ENCODE peak calls at places on chromosome 17, in eight cellular contexts. D, U, N, O, F, A, M and V are unnamed samples.

GRCh38 chr17:77300016-77300686 is 159.4 kb downstream of the SEC14L1 start:
- DNase-seq in D (no peak), U (no peak), N (no peak), O (no peak), F (no peak), A (peak; percentile 45), M (no peak), V (no peak)

GRCh38 chr17:48055531-48056245 is 7.5 kb downstream of the NFE2L1 start:
- DNase-seq in D (no peak), U (no peak), N (no peak), O (no peak), F (peak; percentile 81), A (peak; percentile 96), M (no peak), V (no peak)

GRCh38 chr17:75181608-75182318 is 996 bp downstream of the SUMO2 start:
- DNase-seq in D (peak; percentile 17), U (no peak), N (no peak), O (peak; percentile 28), F (peak; percentile 48), A (no peak), M (no peak), V (no peak)

GRCh38 chr17:78993981-78994671 is 14.4 kb upstream of the LGALS3BP start:
- DNase-seq in D (no peak), U (peak; percentile 68), N (peak; percentile 14), O (peak; percentile 24), F (no peak), A (no peak), M (no peak), V (no peak)

GRCh38 chr17:52154466-52154865 is 4.0 kb downstream of the CA10 start:
- DNase-seq in D (no peak), U (no peak), N (no peak), O (no peak), F (no peak), A (no peak), M (no peak), V (no peak)

GRCh38 chr17:43043306-43043705 is 18.3 kb downstream of the RND2 start:
- DNase-seq in D (no peak), U (no peak), N (no peak), O (no peak), F (no peak), A (peak; percentile 10), M (no peak), V (no peak)

GRCh38 chr17:58525239-58525638 is 10.8 kb upstream of the MTMR4 start:
- DNase-seq in D (peak; percentile 63), U (no peak), N (peak; percentile 52), O (no peak), F (no peak), A (peak; percentile 91), M (peak; percentile 86), V (peak; percentile 77)

GRCh38 chr17:32525116-32525515 is 38.3 kb downstream of the CDK5R1 start:
- DNase-seq in D (no peak), U (no peak), N (no peak), O (no peak), F (no peak), A (peak; percentile 15), M (peak; percentile 52), V (peak; percentile 30)

GRCh38 chr17:7408863-7409262 is 1.2 kb downstream of the NLGN2 start:
- DNase-seq in D (no peak), U (no peak), N (no peak), O (no peak), F (no peak), A (no peak), M (no peak), V (no peak)

GRCh38 chr17:48816774-48817590 is at the start of gene TTLL6:
- DNase-seq in D (peak; percentile 84), U (peak; percentile 90), N (peak; percentile 88), O (peak; percentile 92), F (peak; percentile 63), A (peak; percentile 43), M (peak; percentile 55), V (peak; percentile 54)

GRCh38 chr17:74968361-74968780 is 4.2 kb downstream of the HID1 start:
- DNase-seq in D (no peak), U (no peak), N (no peak), O (peak; percentile 88), F (no peak), A (no peak), M (no peak), V (no peak)

GRCh38 chr17:72587773-72588511 is 467.1 kb downstream of the SOX9 start:
- DNase-seq in D (no peak), U (no peak), N (no peak), O (no peak), F (peak; percentile 56), A (no peak), M (no peak), V (no peak)

GRCh38 chr17:55555772-55556171 is 44.5 kb upstream of the SMIM36 start:
- DNase-seq in D (no peak), U (no peak), N (no peak), O (no peak), F (no peak), A (no peak), M (no peak), V (no peak)

GRCh38 chr17:22202702-22203101 is 510.4 kb downstream of the KCNJ18 start:
- DNase-seq in D (no peak), U (peak; percentile 50), N (no peak), O (no peak), F (no peak), A (no peak), M (no peak), V (no peak)

GRCh38 chr17:37107406-37108083 is 158.8 kb downstream of the AATF start:
- DNase-seq in D (peak; percentile 68), U (peak; percentile 84), N (peak; percentile 76), O (peak; percentile 87), F (no peak), A (peak; percentile 44), M (peak; percentile 47), V (peak; percentile 13)

GRCh38 chr17:21019976-21020575 is 22.7 kb downstream of the USP22 start:
- DNase-seq in D (peak; percentile 44), U (no peak), N (no peak), O (peak; percentile 55), F (peak; percentile 77), A (no peak), M (peak; percentile 49), V (peak; percentile 56)

GRCh38 chr17:68993112-68993511 is 37.9 kb upstream of the ABCA8 start:
- DNase-seq in D (no peak), U (no peak), N (no peak), O (no peak), F (no peak), A (peak; percentile 60), M (peak; percentile 61), V (peak; percentile 65)

GRCh38 chr17:4738136-4739121 is 1.2 kb upstream of the ZMYND15 start:
- DNase-seq in D (no peak), U (no peak), N (no peak), O (peak; percentile 70), F (no peak), A (no peak), M (no peak), V (no peak)

GRCh38 chr17:14748036-14748715 is 447.3 kb downstream of the HS3ST3B1 start:
- DNase-seq in D (no peak), U (peak; percentile 71), N (no peak), O (no peak), F (peak; percentile 19), A (no peak), M (peak; percentile 79), V (no peak)

GRCh38 chr17:67316776-67317175 is 49.6 kb downstream of the PSMD12 start:
- DNase-seq in D (no peak), U (no peak), N (no peak), O (no peak), F (no peak), A (no peak), M (no peak), V (no peak)
- H3K4me3 ChIP-seq in D (no peak overlapping the region), U (no peak overlapping the region), N (no peak overlapping the region), O (no peak overlapping the region), F (no peak overlapping the region), A (no peak overlapping the region), M (no peak overlapping the region), V (no peak overlapping the region)

DNA sequence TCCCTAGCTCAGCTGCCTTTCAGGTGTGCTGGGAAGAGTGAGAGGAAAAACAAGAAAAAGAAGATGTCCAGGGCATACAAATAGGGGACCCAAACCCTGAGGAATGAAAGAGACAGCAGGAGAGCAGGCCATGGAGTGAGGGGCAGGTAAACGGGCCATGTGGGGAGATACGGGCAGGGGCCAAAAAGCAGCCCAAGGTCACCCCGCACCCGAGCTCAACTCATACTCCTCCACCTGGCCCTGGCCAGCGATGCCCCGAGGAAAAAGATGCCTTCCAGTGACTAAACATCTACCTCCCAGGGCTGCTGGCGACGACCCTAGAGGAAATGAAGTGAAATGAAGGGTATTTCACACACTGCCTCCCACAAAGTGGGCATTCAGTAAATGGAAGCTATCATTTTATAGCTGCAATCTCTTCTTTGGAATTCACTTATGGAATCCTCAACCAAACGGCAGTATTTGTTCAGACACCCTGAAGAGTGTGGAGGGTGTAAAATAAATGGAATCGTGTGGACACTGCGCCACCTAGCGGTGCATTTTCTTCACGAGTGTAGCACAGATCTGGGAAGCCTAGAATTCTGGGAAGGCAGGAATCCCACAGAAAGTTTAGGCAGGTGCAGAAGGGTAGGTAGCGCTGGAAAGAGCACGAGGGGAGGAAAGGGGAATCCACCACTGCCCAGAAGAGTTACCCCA is 14.9 kb downstream of the ELAC2 start:
- DNase-seq in D (peak; percentile 80), U (no peak), N (peak; percentile 85), O (peak; percentile 84), F (peak; percentile 61), A (peak; percentile 86), M (peak; percentile 79), V (peak; percentile 88)
- TF ChIP-seq CTCF in D (peak; percentile 87), U (peak; percentile 73), N (peak; percentile 80), O (peak; percentile 75), F (peak; percentile 78), A (peak; percentile 69), M (peak; percentile 83), V (peak; percentile 84)

GRCh38 chr17:80029235-80029974 is 6.3 kb downstream of the TBC1D16 start:
- DNase-seq in D (peak; percentile 87), U (no peak), N (peak; percentile 91), O (peak; percentile 77), F (no peak), A (peak; percentile 82), M (peak; percentile 98), V (peak; percentile 90)
- H3K4me3 ChIP-seq in D (no peak overlapping the region), U (no peak overlapping the region), N (no peak overlapping the region), O (no peak overlapping the region), F (no peak overlapping the region), A (peak overlapping the region; percentile 19), M (peak overlapping the region; percentile 4), V (no peak overlapping the region)

GRCh38 chr17:1143573-1143972 is 36.2 kb downstream of the ABR start:
- DNase-seq in D (no peak), U (no peak), N (no peak), O (no peak), F (no peak), A (peak; percentile 47), M (no peak), V (no peak)
- TF ChIP-seq CTCF in D (no peak), U (no peak), N (no peak), O (no peak), F (no peak), A (no peak), M (no peak), V (no peak)

DNA sequence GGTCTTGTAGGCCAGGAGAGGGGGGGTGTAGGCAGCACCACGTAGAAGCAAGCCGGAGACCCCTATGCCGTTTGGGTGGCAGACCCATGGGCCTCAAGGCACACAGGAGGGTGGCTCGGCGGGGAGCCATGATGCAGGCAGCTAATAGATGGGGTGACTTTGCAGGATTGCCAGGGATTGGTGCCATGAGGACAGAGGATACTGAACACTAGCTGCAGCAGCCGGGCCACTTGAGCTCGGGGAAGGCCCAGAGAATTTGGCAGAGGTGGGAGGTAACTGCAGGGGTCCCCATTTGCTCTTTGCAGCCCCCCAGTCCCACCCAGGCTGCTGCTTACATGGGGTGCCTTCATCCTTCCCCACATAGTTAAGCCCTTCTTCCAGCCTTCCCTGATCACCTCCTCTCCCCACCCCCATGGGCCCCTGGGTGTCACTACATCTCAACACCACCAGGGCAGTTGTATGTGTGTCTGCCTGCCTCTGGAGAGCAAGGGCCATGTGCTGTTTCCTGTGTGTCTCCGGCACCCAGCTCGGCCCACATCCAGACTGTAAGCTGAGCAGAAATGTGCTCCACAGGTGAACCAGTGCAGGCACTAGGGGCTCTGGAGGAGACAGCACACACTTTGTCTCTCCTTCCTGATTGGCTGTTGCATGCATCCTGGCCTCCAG is 52.1 kb downstream of the SREBF1 start:
- DNase-seq in D (no peak), U (no peak), N (peak; percentile 65), O (peak; percentile 43), F (peak; percentile 45), A (no peak), M (no peak), V (peak; percentile 45)
- H3K4me3 ChIP-seq in D (peak overlapping the region; percentile 72), U (no peak overlapping the region), N (peak overlapping the region; percentile 63), O (no peak overlapping the region), F (no peak overlapping the region), A (no peak overlapping the region), M (no peak overlapping the region), V (no peak overlapping the region)